ENCODE peak calls at places on chromosome 7, in seven cellular contexts. One of them, this sample, is unnamed.

GRCh38 chr7:112271162-112271561 is 64.7 kb downstream of the ZNF277 start:
- DNase-seq in spleen: no peak
- DNase-seq in adrenal gland: no peak
- DNase-seq in transverse colon: no peak
- DNase-seq in vagina: no peak
- DNase-seq in breast epithelium: no peak
- DNase-seq in IMR-90: no peak
- DNase-seq in this sample: no peak

GRCh38 chr7:33888206-33888605 is 17.1 kb upstream of the BMPER start:
- DNase-seq in transverse colon: no peak
- DNase-seq in vagina: no peak
- DNase-seq in breast epithelium: no peak
- DNase-seq in IMR-90: no peak
- DNase-seq in spleen: no peak
- DNase-seq in adrenal gland: no peak
- DNase-seq in this sample: no peak

GRCh38 chr7:157826566-157826965 is 489.8 kb downstream of the DNAJB6 start:
- DNase-seq in IMR-90: no peak
- DNase-seq in adrenal gland: no peak
- DNase-seq in breast epithelium: no peak
- DNase-seq in spleen: peak
- DNase-seq in transverse colon: no peak
- DNase-seq in vagina: no peak
- DNase-seq in this sample: no peak

GRCh38 chr7:112238852-112239610 is 32.5 kb downstream of the ZNF277 start:
- DNase-seq in breast epithelium: no peak
- DNase-seq in spleen: peak
- DNase-seq in vagina: no peak
- DNase-seq in IMR-90: peak
- DNase-seq in transverse colon: no peak
- DNase-seq in adrenal gland: no peak
- DNase-seq in this sample: no peak

GRCh38 chr7:27901028-27901760 is 161.2 kb downstream of the TAX1BP1 start:
- DNase-seq in IMR-90: peak
- DNase-seq in adrenal gland: no peak
- DNase-seq in spleen: no peak
- DNase-seq in transverse colon: no peak
- DNase-seq in vagina: no peak
- DNase-seq in breast epithelium: no peak
- DNase-seq in this sample: peak

GRCh38 chr7:29309041-29309860 is 114.7 kb downstream of the CHN2 start:
- DNase-seq in adrenal gland: no peak
- DNase-seq in transverse colon: no peak
- DNase-seq in vagina: no peak
- DNase-seq in IMR-90: no peak
- DNase-seq in spleen: no peak
- DNase-seq in breast epithelium: no peak
- DNase-seq in this sample: no peak

GRCh38 chr7:127588697-127589482 is 679 bp downstream of the ARF5 start:
- DNase-seq in adrenal gland: peak
- DNase-seq in IMR-90: peak
- DNase-seq in vagina: no peak
- DNase-seq in breast epithelium: peak
- DNase-seq in transverse colon: peak
- DNase-seq in spleen: no peak
- DNase-seq in this sample: peak

GRCh38 chr7:132240262-132240661 is 336.0 kb downstream of the PLXNA4 start:
- DNase-seq in breast epithelium: no peak
- DNase-seq in vagina: no peak
- DNase-seq in spleen: no peak
- DNase-seq in transverse colon: peak
- DNase-seq in IMR-90: no peak
- DNase-seq in adrenal gland: no peak
- DNase-seq in this sample: no peak

GRCh38 chr7:12303507-12303906 is 92.4 kb downstream of the TMEM106B start:
- DNase-seq in vagina: no peak
- DNase-seq in transverse colon: no peak
- DNase-seq in IMR-90: no peak
- DNase-seq in breast epithelium: no peak
- DNase-seq in adrenal gland: no peak
- DNase-seq in spleen: no peak
- DNase-seq in this sample: no peak

GRCh38 chr7:105127179-105127578 is 113.2 kb downstream of the KMT2E start:
- DNase-seq in adrenal gland: no peak
- DNase-seq in breast epithelium: no peak
- DNase-seq in IMR-90: peak
- DNase-seq in vagina: no peak
- DNase-seq in spleen: no peak
- DNase-seq in transverse colon: no peak
- DNase-seq in this sample: no peak

GRCh38 chr7:43242628-43243255 is 130.3 kb downstream of the HECW1 start:
- DNase-seq in breast epithelium: no peak
- DNase-seq in IMR-90: peak
- DNase-seq in vagina: no peak
- DNase-seq in adrenal gland: no peak
- DNase-seq in transverse colon: no peak
- DNase-seq in spleen: no peak
- DNase-seq in this sample: no peak

GRCh38 chr7:47535033-47535703 is 46.7 kb downstream of the TNS3 start:
- DNase-seq in transverse colon: no peak
- DNase-seq in vagina: no peak
- DNase-seq in IMR-90: peak
- DNase-seq in breast epithelium: no peak
- DNase-seq in spleen: peak
- DNase-seq in adrenal gland: no peak
- DNase-seq in this sample: no peak

GRCh38 chr7:50869108-50869716 is 86.5 kb upstream of the GRB10 start:
- DNase-seq in adrenal gland: no peak
- DNase-seq in IMR-90: peak
- DNase-seq in breast epithelium: no peak
- DNase-seq in transverse colon: no peak
- DNase-seq in vagina: no peak
- DNase-seq in spleen: no peak
- DNase-seq in this sample: no peak

GRCh38 chr7:89559596-89559995 is 594.7 kb upstream of the STEAP1 start:
- DNase-seq in transverse colon: no peak
- DNase-seq in spleen: no peak
- DNase-seq in vagina: no peak
- DNase-seq in adrenal gland: no peak
- DNase-seq in IMR-90: no peak
- DNase-seq in breast epithelium: no peak
- DNase-seq in this sample: no peak

GRCh38 chr7:47782022-47782421 is 166.2 kb downstream of the PKD1L1 start:
- DNase-seq in vagina: no peak
- DNase-seq in IMR-90: peak
- DNase-seq in breast epithelium: no peak
- DNase-seq in spleen: no peak
- DNase-seq in adrenal gland: no peak
- DNase-seq in transverse colon: no peak
- DNase-seq in this sample: no peak

GRCh38 chr7:106618480-106618879 is 42.5 kb downstream of the CCDC71L start:
- DNase-seq in vagina: no peak
- DNase-seq in spleen: no peak
- DNase-seq in breast epithelium: no peak
- DNase-seq in IMR-90: peak
- DNase-seq in transverse colon: no peak
- DNase-seq in adrenal gland: peak
- DNase-seq in this sample: no peak

GRCh38 chr7:100469227-100470044 is 5.4 kb upstream of the SPACDR start:
- DNase-seq in breast epithelium: peak
- DNase-seq in vagina: no peak
- DNase-seq in transverse colon: peak
- DNase-seq in spleen: peak
- DNase-seq in adrenal gland: peak
- DNase-seq in IMR-90: peak
- DNase-seq in this sample: peak

GRCh38 chr7:4115442-4115841 is 566.7 kb upstream of the FOXK1 start:
- DNase-seq in adrenal gland: no peak
- DNase-seq in breast epithelium: no peak
- DNase-seq in spleen: peak
- DNase-seq in transverse colon: no peak
- DNase-seq in vagina: no peak
- DNase-seq in IMR-90: no peak
- DNase-seq in this sample: no peak

GRCh38 chr7:99030951-99031350 is 113.0 kb downstream of the SMURF1 start:
- DNase-seq in vagina: peak
- DNase-seq in spleen: no peak
- DNase-seq in transverse colon: no peak
- DNase-seq in IMR-90: no peak
- DNase-seq in adrenal gland: no peak
- DNase-seq in breast epithelium: no peak
- DNase-seq in this sample: no peak

GRCh38 chr7:132709971-132710567 is 133.8 kb upstream of the PLXNA4 start:
- DNase-seq in breast epithelium: no peak
- DNase-seq in spleen: no peak
- DNase-seq in vagina: no peak
- DNase-seq in transverse colon: no peak
- DNase-seq in adrenal gland: no peak
- DNase-seq in IMR-90: peak
- DNase-seq in this sample: peak

GRCh38 chr7:123143206-123143605 is 56.6 kb downstream of the SLC13A1 start:
- DNase-seq in adrenal gland: no peak
- DNase-seq in vagina: no peak
- DNase-seq in transverse colon: no peak
- DNase-seq in spleen: no peak
- DNase-seq in breast epithelium: no peak
- DNase-seq in IMR-90: no peak
- DNase-seq in this sample: no peak

GRCh38 chr7:157760004-157760730 is 423.4 kb downstream of the DNAJB6 start:
- DNase-seq in adrenal gland: no peak
- DNase-seq in IMR-90: no peak
- DNase-seq in transverse colon: no peak
- DNase-seq in spleen: peak
- DNase-seq in breast epithelium: no peak
- DNase-seq in vagina: no peak
- DNase-seq in this sample: peak

GRCh38 chr7:22481726-22482125 is 18.3 kb downstream of the STEAP1B start:
- DNase-seq in IMR-90: no peak
- DNase-seq in adrenal gland: no peak
- DNase-seq in transverse colon: no peak
- DNase-seq in breast epithelium: no peak
- DNase-seq in vagina: no peak
- DNase-seq in spleen: no peak
- DNase-seq in this sample: peak

GRCh38 chr7:99365318-99366141 is 9.0 kb upstream of the ARPC1B start:
- DNase-seq in breast epithelium: no peak
- DNase-seq in vagina: no peak
- DNase-seq in transverse colon: peak
- DNase-seq in IMR-90: no peak
- DNase-seq in adrenal gland: no peak
- DNase-seq in spleen: peak
- DNase-seq in this sample: peak

GRCh38 chr7:104487642-104488041 is 159.2 kb downstream of the LHFPL3 start:
- DNase-seq in adrenal gland: no peak
- DNase-seq in breast epithelium: no peak
- DNase-seq in vagina: no peak
- DNase-seq in spleen: no peak
- DNase-seq in IMR-90: no peak
- DNase-seq in transverse colon: no peak
- DNase-seq in this sample: no peak

GRCh38 chr7:139968931-139969330 is 93.8 kb downstream of the PARP12 start:
- DNase-seq in breast epithelium: no peak
- DNase-seq in vagina: no peak
- DNase-seq in spleen: no peak
- DNase-seq in IMR-90: no peak
- DNase-seq in adrenal gland: no peak
- DNase-seq in transverse colon: no peak
- DNase-seq in this sample: no peak

DNA sequence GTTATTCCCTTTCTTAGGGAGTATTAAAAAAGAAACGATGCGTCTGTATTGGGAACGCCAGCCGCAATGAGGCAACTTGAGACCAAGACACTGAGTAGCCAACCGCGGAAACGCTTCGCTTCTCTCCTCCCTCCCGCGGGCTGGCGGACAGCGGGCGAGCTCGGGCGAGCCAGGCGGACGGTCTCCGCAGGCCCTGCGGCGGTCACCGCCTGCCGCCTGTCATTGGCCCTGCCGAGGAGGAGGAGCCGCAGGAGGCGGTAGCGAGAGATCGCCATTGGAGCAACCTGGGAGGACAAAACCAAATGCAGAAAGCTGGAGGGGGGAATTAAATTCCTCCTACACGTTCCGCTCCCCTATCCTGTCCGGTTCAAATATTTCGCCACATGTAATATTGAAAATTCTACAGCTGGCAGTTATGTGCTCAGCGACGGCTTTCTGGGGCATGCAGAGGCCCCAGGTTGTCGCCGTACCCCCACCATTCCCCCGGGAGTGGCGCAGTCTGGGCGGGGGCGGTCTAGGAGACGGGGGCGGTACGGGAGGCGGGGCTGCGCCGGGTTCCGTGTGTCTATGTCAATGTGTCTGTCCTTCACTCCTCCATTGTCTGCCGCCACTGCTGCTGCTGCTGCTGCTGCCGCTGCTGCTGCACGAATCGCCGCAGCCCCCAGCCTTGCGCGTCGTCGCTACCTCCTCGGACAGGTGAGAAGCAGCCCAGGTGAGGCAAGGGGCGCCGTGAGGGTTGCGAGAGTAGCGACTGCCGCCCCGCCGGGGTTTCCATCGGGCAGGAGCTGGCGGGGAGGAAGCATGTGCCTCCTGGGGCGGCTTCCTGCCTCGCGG is at the start of the genes ANKMY2 and BZW2:
- DNase-seq in spleen: peak
- DNase-seq in transverse colon: peak
- DNase-seq in breast epithelium: peak
- DNase-seq in vagina: no peak
- DNase-seq in adrenal gland: peak
- DNase-seq in IMR-90: peak
- DNase-seq in this sample: peak
- TF ChIP-seq POLR2A in spleen: peak
- TF ChIP-seq POLR2A in transverse colon: peak
- TF ChIP-seq POLR2A in breast epithelium: peak
- TF ChIP-seq POLR2A in vagina: no peak
- TF ChIP-seq POLR2A in adrenal gland: peak
- TF ChIP-seq POLR2A in IMR-90: peak
- TF ChIP-seq POLR2A in this sample: peak

GRCh38 chr7:44858161-44858560 is 10.3 kb upstream of the H2AZ2 start:
- DNase-seq in adrenal gland: no peak
- DNase-seq in breast epithelium: no peak
- DNase-seq in transverse colon: no peak
- DNase-seq in IMR-90: no peak
- DNase-seq in vagina: no peak
- DNase-seq in spleen: no peak
- DNase-seq in this sample: no peak
- TF ChIP-seq CTCF in adrenal gland: peak
- TF ChIP-seq CTCF in breast epithelium: no peak
- TF ChIP-seq CTCF in transverse colon: peak
- TF ChIP-seq CTCF in IMR-90: no peak
- TF ChIP-seq CTCF in vagina: no peak
- TF ChIP-seq CTCF in spleen: peak
- TF ChIP-seq CTCF in this sample: no peak

GRCh38 chr7:64101126-64101942 is 56.1 kb downstream of the ZNF727 start:
- DNase-seq in vagina: no peak
- DNase-seq in breast epithelium: peak
- DNase-seq in adrenal gland: no peak
- DNase-seq in spleen: no peak
- DNase-seq in IMR-90: no peak
- DNase-seq in transverse colon: no peak
- DNase-seq in this sample: no peak
- H3K4me3 ChIP-seq in vagina: no peak
- H3K4me3 ChIP-seq in breast epithelium: no peak
- H3K4me3 ChIP-seq in adrenal gland: no peak
- H3K4me3 ChIP-seq in spleen: no peak
- H3K4me3 ChIP-seq in IMR-90: no peak
- H3K4me3 ChIP-seq in transverse colon: no peak
- H3K4me3 ChIP-seq in this sample: no peak

GRCh38 chr7:38178004-38178694 is at the start of gene STARD3NL:
- DNase-seq in adrenal gland: peak
- DNase-seq in IMR-90: peak
- DNase-seq in spleen: peak
- DNase-seq in breast epithelium: peak
- DNase-seq in vagina: no peak
- DNase-seq in transverse colon: peak
- DNase-seq in this sample: peak
- TF ChIP-seq POLR2A in adrenal gland: peak
- TF ChIP-seq POLR2A in IMR-90: peak
- TF ChIP-seq POLR2A in spleen: no peak
- TF ChIP-seq POLR2A in breast epithelium: no peak
- TF ChIP-seq POLR2A in vagina: no peak
- TF ChIP-seq POLR2A in transverse colon: peak
- TF ChIP-seq POLR2A in this sample: peak

This sample was measured in NB4.